ENCODE peak calls at places on chromosomes 5 and 9, in ten cellular contexts. One of them, this sample, is unnamed.

GRCh38 chr9:110891760-110892159 is 146.5 kb downstream of the LPAR1 start:
- DNase-seq in neural progenitor cell: no peak
- DNase-seq in upper lobe of right lung: no peak
- DNase-seq in CD4-positive, CD25-positive, alpha-beta regulatory T cell: no peak
- DNase-seq in colonic mucosa: no peak
- DNase-seq in upper lobe of left lung: no peak
- DNase-seq in adrenal gland: no peak
- DNase-seq in uterus: no peak
- DNase-seq in endothelial cell of umbilical vein: no peak
- DNase-seq in CD4-positive, alpha-beta T cell: no peak
- DNase-seq in this sample: no peak

GRCh38 chr9:36716496-36716895 is 143.8 kb downstream of the MELK start:
- DNase-seq in neural progenitor cell: no peak
- DNase-seq in upper lobe of right lung: no peak
- DNase-seq in CD4-positive, CD25-positive, alpha-beta regulatory T cell: no peak
- DNase-seq in colonic mucosa: no peak
- DNase-seq in upper lobe of left lung: no peak
- DNase-seq in adrenal gland: no peak
- DNase-seq in uterus: no peak
- DNase-seq in endothelial cell of umbilical vein: no peak
- DNase-seq in CD4-positive, alpha-beta T cell: no peak
- DNase-seq in this sample: no peak

GRCh38 chr5:2140501-2140900 is 257.8 kb upstream of the IRX4 start:
- DNase-seq in neural progenitor cell: no peak
- DNase-seq in upper lobe of right lung: no peak
- DNase-seq in CD4-positive, CD25-positive, alpha-beta regulatory T cell: no peak
- DNase-seq in colonic mucosa: no peak
- DNase-seq in upper lobe of left lung: no peak
- DNase-seq in adrenal gland: no peak
- DNase-seq in uterus: no peak
- DNase-seq in endothelial cell of umbilical vein: no peak
- DNase-seq in CD4-positive, alpha-beta T cell: no peak
- DNase-seq in this sample: no peak

GRCh38 chr5:27682600-27682999 is 644.2 kb upstream of the CDH9 start:
- DNase-seq in neural progenitor cell: peak; percentile 31
- DNase-seq in upper lobe of right lung: no peak
- DNase-seq in CD4-positive, CD25-positive, alpha-beta regulatory T cell: no peak
- DNase-seq in colonic mucosa: no peak
- DNase-seq in upper lobe of left lung: no peak
- DNase-seq in adrenal gland: no peak
- DNase-seq in uterus: no peak
- DNase-seq in endothelial cell of umbilical vein: no peak
- DNase-seq in CD4-positive, alpha-beta T cell: no peak
- DNase-seq in this sample: peak; percentile 5

GRCh38 chr5:160188151-160188967 is 40.9 kb upstream of the FABP6 start:
- DNase-seq in neural progenitor cell: peak; percentile 70
- DNase-seq in upper lobe of right lung: peak; percentile 77
- DNase-seq in CD4-positive, CD25-positive, alpha-beta regulatory T cell: no peak
- DNase-seq in colonic mucosa: peak; percentile 75
- DNase-seq in upper lobe of left lung: peak; percentile 89
- DNase-seq in adrenal gland: peak; percentile 89
- DNase-seq in uterus: peak; percentile 65
- DNase-seq in endothelial cell of umbilical vein: peak; percentile 32
- DNase-seq in CD4-positive, alpha-beta T cell: no peak
- DNase-seq in this sample: peak; percentile 86

GRCh38 chr9:99369327-99369722 is 147.2 kb downstream of the SEC61B start:
- DNase-seq in neural progenitor cell: no peak
- DNase-seq in upper lobe of right lung: no peak
- DNase-seq in CD4-positive, CD25-positive, alpha-beta regulatory T cell: no peak
- DNase-seq in colonic mucosa: no peak
- DNase-seq in upper lobe of left lung: peak; percentile 58
- DNase-seq in adrenal gland: no peak
- DNase-seq in uterus: no peak
- DNase-seq in endothelial cell of umbilical vein: no peak
- DNase-seq in CD4-positive, alpha-beta T cell: no peak
- DNase-seq in this sample: no peak

GRCh38 chr5:169331292-169331852 is 30.4 kb upstream of the SLIT3 start:
- DNase-seq in neural progenitor cell: peak; percentile 29
- DNase-seq in upper lobe of right lung: no peak
- DNase-seq in CD4-positive, CD25-positive, alpha-beta regulatory T cell: no peak
- DNase-seq in colonic mucosa: no peak
- DNase-seq in upper lobe of left lung: no peak
- DNase-seq in adrenal gland: no peak
- DNase-seq in uterus: no peak
- DNase-seq in endothelial cell of umbilical vein: no peak
- DNase-seq in CD4-positive, alpha-beta T cell: no peak
- DNase-seq in this sample: peak; percentile 55

GRCh38 chr5:133918731-133919130 is 49.7 kb downstream of the C5orf15 start:
- DNase-seq in neural progenitor cell: no peak
- DNase-seq in upper lobe of right lung: no peak
- DNase-seq in CD4-positive, CD25-positive, alpha-beta regulatory T cell: no peak
- DNase-seq in colonic mucosa: no peak
- DNase-seq in upper lobe of left lung: no peak
- DNase-seq in adrenal gland: no peak
- DNase-seq in uterus: no peak
- DNase-seq in endothelial cell of umbilical vein: no peak
- DNase-seq in CD4-positive, alpha-beta T cell: no peak
- DNase-seq in this sample: no peak

GRCh38 chr9:16048129-16048528 is 495.3 kb downstream of the CCDC171 start:
- DNase-seq in neural progenitor cell: no peak
- DNase-seq in upper lobe of right lung: no peak
- DNase-seq in CD4-positive, CD25-positive, alpha-beta regulatory T cell: no peak
- DNase-seq in colonic mucosa: no peak
- DNase-seq in upper lobe of left lung: no peak
- DNase-seq in adrenal gland: no peak
- DNase-seq in uterus: no peak
- DNase-seq in endothelial cell of umbilical vein: no peak
- DNase-seq in CD4-positive, alpha-beta T cell: no peak
- DNase-seq in this sample: no peak

GRCh38 chr9:136051568-136052432 is 43.3 kb downstream of the NACC2 start:
- DNase-seq in neural progenitor cell: peak; percentile 76
- DNase-seq in upper lobe of right lung: peak; percentile 82
- DNase-seq in CD4-positive, CD25-positive, alpha-beta regulatory T cell: no peak
- DNase-seq in colonic mucosa: peak; percentile 88
- DNase-seq in upper lobe of left lung: peak; percentile 89
- DNase-seq in adrenal gland: peak; percentile 57
- DNase-seq in uterus: no peak
- DNase-seq in endothelial cell of umbilical vein: peak; percentile 96
- DNase-seq in CD4-positive, alpha-beta T cell: no peak
- DNase-seq in this sample: peak; percentile 94

GRCh38 chr9:136054146-136054545 is 40.9 kb downstream of the NACC2 start:
- DNase-seq in neural progenitor cell: no peak
- DNase-seq in upper lobe of right lung: peak; percentile 53
- DNase-seq in CD4-positive, CD25-positive, alpha-beta regulatory T cell: no peak
- DNase-seq in colonic mucosa: no peak
- DNase-seq in upper lobe of left lung: peak; percentile 67
- DNase-seq in adrenal gland: no peak
- DNase-seq in uterus: no peak
- DNase-seq in endothelial cell of umbilical vein: no peak
- DNase-seq in CD4-positive, alpha-beta T cell: no peak
- DNase-seq in this sample: no peak

GRCh38 chr9:136053757-136054142 is 41.3 kb downstream of the NACC2 start:
- DNase-seq in neural progenitor cell: no peak
- DNase-seq in upper lobe of right lung: peak; percentile 60
- DNase-seq in CD4-positive, CD25-positive, alpha-beta regulatory T cell: no peak
- DNase-seq in colonic mucosa: no peak
- DNase-seq in upper lobe of left lung: no peak
- DNase-seq in adrenal gland: no peak
- DNase-seq in uterus: no peak
- DNase-seq in endothelial cell of umbilical vein: no peak
- DNase-seq in CD4-positive, alpha-beta T cell: no peak
- DNase-seq in this sample: no peak

GRCh38 chr9:136052433-136052880 is 42.6 kb downstream of the NACC2 start:
- DNase-seq in neural progenitor cell: peak; percentile 60
- DNase-seq in upper lobe of right lung: peak; percentile 74
- DNase-seq in CD4-positive, CD25-positive, alpha-beta regulatory T cell: no peak
- DNase-seq in colonic mucosa: peak; percentile 39
- DNase-seq in upper lobe of left lung: peak; percentile 82
- DNase-seq in adrenal gland: no peak
- DNase-seq in uterus: no peak
- DNase-seq in endothelial cell of umbilical vein: no peak
- DNase-seq in CD4-positive, alpha-beta T cell: no peak
- DNase-seq in this sample: peak; percentile 55

GRCh38 chr9:136052991-136053756 is 41.9 kb downstream of the NACC2 start:
- DNase-seq in neural progenitor cell: peak; percentile 61
- DNase-seq in upper lobe of right lung: peak; percentile 61
- DNase-seq in CD4-positive, CD25-positive, alpha-beta regulatory T cell: no peak
- DNase-seq in colonic mucosa: no peak
- DNase-seq in upper lobe of left lung: no peak
- DNase-seq in adrenal gland: no peak
- DNase-seq in uterus: no peak
- DNase-seq in endothelial cell of umbilical vein: peak; percentile 11
- DNase-seq in CD4-positive, alpha-beta T cell: no peak
- DNase-seq in this sample: no peak
- H3K27ac ChIP-seq in neural progenitor cell: no peak overlapping the region
- H3K27ac ChIP-seq in upper lobe of right lung: peak overlapping the region; percentile 61
- H3K27ac ChIP-seq in CD4-positive, CD25-positive, alpha-beta regulatory T cell: no peak overlapping the region
- H3K27ac ChIP-seq in colonic mucosa: peak overlapping the region; percentile 76
- H3K27ac ChIP-seq in upper lobe of left lung: peak overlapping the region; percentile 88
- H3K27ac ChIP-seq in adrenal gland: peak overlapping the region; percentile 77
- H3K27ac ChIP-seq in uterus: peak overlapping the region; percentile 34
- H3K27ac ChIP-seq in endothelial cell of umbilical vein: peak overlapping the region; percentile 66
- H3K27ac ChIP-seq in CD4-positive, alpha-beta T cell: no peak overlapping the region
- H3K27ac ChIP-seq in this sample: peak overlapping the region; percentile 67

DNA sequence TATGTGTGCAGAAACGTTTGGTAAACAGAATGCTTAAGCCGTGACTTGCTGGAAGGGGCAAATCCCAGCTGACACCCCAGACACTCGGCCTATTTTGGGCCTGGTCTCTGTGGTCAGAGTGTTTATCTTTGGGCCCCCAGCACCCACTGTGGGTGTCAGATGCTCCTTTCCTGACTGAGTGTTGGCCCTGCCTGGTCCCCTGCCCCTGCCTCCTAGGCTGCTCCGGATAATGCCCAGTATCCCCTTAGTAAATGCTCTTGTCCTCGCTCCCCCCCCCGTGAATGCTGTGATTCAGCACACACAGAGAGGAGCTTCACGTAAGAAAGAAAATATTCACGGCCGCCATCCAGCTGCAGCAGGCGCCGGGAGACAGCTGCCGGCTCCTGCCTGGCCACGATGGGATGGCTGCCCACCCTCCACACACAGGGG is 11.3 kb upstream of the ANGPTL2 start:
- DNase-seq in neural progenitor cell: peak; percentile 53
- DNase-seq in upper lobe of right lung: peak; percentile 64
- DNase-seq in CD4-positive, CD25-positive, alpha-beta regulatory T cell: no peak
- DNase-seq in colonic mucosa: no peak
- DNase-seq in upper lobe of left lung: peak; percentile 50
- DNase-seq in adrenal gland: no peak
- DNase-seq in uterus: peak; percentile 88
- DNase-seq in endothelial cell of umbilical vein: no peak
- DNase-seq in CD4-positive, alpha-beta T cell: no peak
- DNase-seq in this sample: peak; percentile 61
- H3K27ac ChIP-seq in neural progenitor cell: no peak overlapping the region
- H3K27ac ChIP-seq in upper lobe of right lung: peak overlapping the region; percentile 73
- H3K27ac ChIP-seq in CD4-positive, CD25-positive, alpha-beta regulatory T cell: no peak overlapping the region
- H3K27ac ChIP-seq in colonic mucosa: peak overlapping the region; percentile 52
- H3K27ac ChIP-seq in upper lobe of left lung: peak overlapping the region; percentile 68
- H3K27ac ChIP-seq in adrenal gland: peak overlapping the region; percentile 73
- H3K27ac ChIP-seq in uterus: peak overlapping the region; percentile 97
- H3K27ac ChIP-seq in endothelial cell of umbilical vein: no peak overlapping the region
- H3K27ac ChIP-seq in CD4-positive, alpha-beta T cell: no peak overlapping the region
- H3K27ac ChIP-seq in this sample: peak overlapping the region; percentile 77

GRCh38 chr5:177475563-177476427 is 2.4 kb upstream of the DBN1 start:
- DNase-seq in neural progenitor cell: no peak
- DNase-seq in upper lobe of right lung: no peak
- DNase-seq in CD4-positive, CD25-positive, alpha-beta regulatory T cell: no peak
- DNase-seq in colonic mucosa: no peak
- DNase-seq in upper lobe of left lung: no peak
- DNase-seq in adrenal gland: no peak
- DNase-seq in uterus: no peak
- DNase-seq in endothelial cell of umbilical vein: no peak
- DNase-seq in CD4-positive, alpha-beta T cell: no peak
- DNase-seq in this sample: no peak

GRCh38 chr5:177474845-177475562 is 1.6 kb upstream of the DBN1 start:
- DNase-seq in neural progenitor cell: no peak
- DNase-seq in upper lobe of right lung: no peak
- DNase-seq in CD4-positive, CD25-positive, alpha-beta regulatory T cell: no peak
- DNase-seq in colonic mucosa: no peak
- DNase-seq in upper lobe of left lung: no peak
- DNase-seq in adrenal gland: no peak
- DNase-seq in uterus: no peak
- DNase-seq in endothelial cell of umbilical vein: no peak
- DNase-seq in CD4-positive, alpha-beta T cell: no peak
- DNase-seq in this sample: no peak

GRCh38 chr5:177472460-177473441 is 683 bp downstream of the DBN1 start:
- DNase-seq in neural progenitor cell: peak; percentile 84
- DNase-seq in upper lobe of right lung: peak; percentile 68
- DNase-seq in CD4-positive, CD25-positive, alpha-beta regulatory T cell: peak; percentile 33
- DNase-seq in colonic mucosa: no peak
- DNase-seq in upper lobe of left lung: peak; percentile 90
- DNase-seq in adrenal gland: no peak
- DNase-seq in uterus: no peak
- DNase-seq in endothelial cell of umbilical vein: peak; percentile 54
- DNase-seq in CD4-positive, alpha-beta T cell: no peak
- DNase-seq in this sample: peak; percentile 78

GRCh38 chr5:177473461-177473991 is at the start of gene DBN1:
- DNase-seq in neural progenitor cell: peak; percentile 89
- DNase-seq in upper lobe of right lung: peak; percentile 75
- DNase-seq in CD4-positive, CD25-positive, alpha-beta regulatory T cell: no peak
- DNase-seq in colonic mucosa: no peak
- DNase-seq in upper lobe of left lung: peak; percentile 91
- DNase-seq in adrenal gland: no peak
- DNase-seq in uterus: no peak
- DNase-seq in endothelial cell of umbilical vein: peak; percentile 30
- DNase-seq in CD4-positive, alpha-beta T cell: no peak
- DNase-seq in this sample: peak; percentile 89

GRCh38 chr5:177474094-177474493 is 660 bp upstream of the DBN1 start:
- DNase-seq in neural progenitor cell: no peak
- DNase-seq in upper lobe of right lung: no peak
- DNase-seq in CD4-positive, CD25-positive, alpha-beta regulatory T cell: no peak
- DNase-seq in colonic mucosa: no peak
- DNase-seq in upper lobe of left lung: no peak
- DNase-seq in adrenal gland: no peak
- DNase-seq in uterus: no peak
- DNase-seq in endothelial cell of umbilical vein: no peak
- DNase-seq in CD4-positive, alpha-beta T cell: no peak
- DNase-seq in this sample: no peak
- H3K27ac ChIP-seq in neural progenitor cell: no peak overlapping the region
- H3K27ac ChIP-seq in upper lobe of right lung: no peak overlapping the region
- H3K27ac ChIP-seq in CD4-positive, CD25-positive, alpha-beta regulatory T cell: no peak overlapping the region
- H3K27ac ChIP-seq in colonic mucosa: no peak overlapping the region
- H3K27ac ChIP-seq in upper lobe of left lung: peak overlapping the region; percentile 84
- H3K27ac ChIP-seq in adrenal gland: peak overlapping the region; percentile 75
- H3K27ac ChIP-seq in uterus: peak overlapping the region; percentile 82
- H3K27ac ChIP-seq in endothelial cell of umbilical vein: no peak overlapping the region
- H3K27ac ChIP-seq in CD4-positive, alpha-beta T cell: no peak overlapping the region
- H3K27ac ChIP-seq in this sample: no peak overlapping the region

GRCh38 chr9:81535542-81536241 is 153.7 kb downstream of the TLE1 start:
- DNase-seq in neural progenitor cell: peak; percentile 90
- DNase-seq in upper lobe of right lung: no peak
- DNase-seq in CD4-positive, CD25-positive, alpha-beta regulatory T cell: no peak
- DNase-seq in colonic mucosa: no peak
- DNase-seq in upper lobe of left lung: no peak
- DNase-seq in adrenal gland: no peak
- DNase-seq in uterus: no peak
- DNase-seq in endothelial cell of umbilical vein: no peak
- DNase-seq in CD4-positive, alpha-beta T cell: no peak
- DNase-seq in this sample: peak; percentile 53
- H3K27ac ChIP-seq in neural progenitor cell: peak overlapping the region; percentile 28
- H3K27ac ChIP-seq in upper lobe of right lung: no peak overlapping the region
- H3K27ac ChIP-seq in CD4-positive, CD25-positive, alpha-beta regulatory T cell: no peak overlapping the region
- H3K27ac ChIP-seq in colonic mucosa: no peak overlapping the region
- H3K27ac ChIP-seq in upper lobe of left lung: no peak overlapping the region
- H3K27ac ChIP-seq in adrenal gland: no peak overlapping the region
- H3K27ac ChIP-seq in uterus: no peak overlapping the region
- H3K27ac ChIP-seq in endothelial cell of umbilical vein: no peak overlapping the region
- H3K27ac ChIP-seq in CD4-positive, alpha-beta T cell: no peak overlapping the region
- H3K27ac ChIP-seq in this sample: peak overlapping the region; percentile 78

This sample was measured in hepatocyte.